ENCODE peak calls at places on chromosome 21, in eight cellular contexts. V, I, G, Z, B, R, C and Q are unnamed samples.
A peak's percentile ranks its signal among the peaks of the same experiment; 100 is the strongest.

GRCh38 chr21:43360441-43361126 is 66.3 kb downstream of the SIK1 start:
- DNase-seq in V (no peak), I (no peak), G (no peak), Z (no peak), B (no peak), R (no peak), C (peak; percentile 74), Q (no peak)

GRCh38 chr21:43645414-43645891 is 13.8 kb downstream of the HSF2BP start:
- DNase-seq in V (peak; percentile 71), I (no peak), G (peak; percentile 53), Z (no peak), B (peak; percentile 66), R (peak; percentile 77), C (no peak), Q (no peak)

GRCh38 chr21:42495765-42496119 is 282 bp downstream of the RSPH1 start:
- DNase-seq in V (no peak), I (no peak), G (peak; percentile 20), Z (no peak), B (no peak), R (no peak), C (no peak), Q (no peak)

GRCh38 chr21:38679531-38679930 is 126.2 kb upstream of the ETS2 start:
- DNase-seq in V (no peak), I (no peak), G (no peak), Z (no peak), B (no peak), R (no peak), C (no peak), Q (no peak)

GRCh38 chr21:38925923-38926322 is 120.2 kb downstream of the ETS2 start:
- DNase-seq in V (peak; percentile 44), I (no peak), G (no peak), Z (peak; percentile 23), B (no peak), R (no peak), C (peak; percentile 76), Q (no peak)

GRCh38 chr21:42554251-42554937 is 40.7 kb downstream of the SLC37A1 start:
- DNase-seq in V (no peak), I (no peak), G (no peak), Z (peak; percentile 8), B (no peak), R (peak; percentile 64), C (no peak), Q (no peak)

GRCh38 chr21:37368536-37369279 is 2.1 kb downstream of the DYRK1A start:
- DNase-seq in V (no peak), I (no peak), G (no peak), Z (no peak), B (no peak), R (peak; percentile 55), C (no peak), Q (peak; percentile 60)

GRCh38 chr21:37829043-37829442 is 87.2 kb downstream of the KCNJ6 start:
- DNase-seq in V (no peak), I (no peak), G (no peak), Z (no peak), B (no peak), R (peak; percentile 55), C (peak; percentile 64), Q (no peak)

GRCh38 chr21:42400525-42400924 is 3.2 kb upstream of the UBASH3A start:
- DNase-seq in V (no peak), I (no peak), G (no peak), Z (no peak), B (no peak), R (no peak), C (no peak), Q (no peak)

GRCh38 chr21:42652527-42653491 is 612 bp upstream of the PDE9A start:
- DNase-seq in V (peak; percentile 82), I (no peak), G (peak; percentile 47), Z (peak; percentile 64), B (peak; percentile 91), R (peak; percentile 87), C (peak; percentile 82), Q (no peak)

GRCh38 chr21:38170283-38170682 is 86.5 kb upstream of the KCNJ15 start:
- DNase-seq in V (no peak), I (peak; percentile 15), G (no peak), Z (no peak), B (peak; percentile 59), R (peak; percentile 84), C (no peak), Q (no peak)

GRCh38 chr21:44874240-44874496 is 678 bp upstream of the PTTG1IP start:
- DNase-seq in V (no peak), I (no peak), G (no peak), Z (no peak), B (no peak), R (no peak), C (no peak), Q (no peak)
- H3K27ac ChIP-seq in V (peak overlapping the region; percentile 51), I (no peak overlapping the region), G (peak overlapping the region; percentile 82), Z (peak overlapping the region; percentile 48), B (no peak overlapping the region), R (no peak overlapping the region), C (peak overlapping the region; percentile 93), Q (peak overlapping the region; percentile 81)

DNA sequence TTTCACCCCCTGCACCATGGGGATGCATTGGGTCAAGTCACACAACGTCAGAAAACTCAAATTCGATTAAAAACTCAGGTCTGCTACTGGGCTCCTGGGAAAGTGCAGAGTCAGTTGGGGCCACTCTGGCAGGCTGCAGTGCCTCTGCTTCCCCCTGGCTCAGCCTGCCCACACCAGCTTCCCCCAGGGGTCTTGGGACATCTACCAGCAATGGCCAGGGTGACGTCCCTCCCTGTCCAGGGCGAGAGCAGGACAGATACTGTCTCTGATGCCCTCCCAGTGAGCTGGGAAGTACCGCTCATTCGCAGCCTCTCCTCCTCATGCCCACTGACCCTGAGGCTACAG is 106.2 kb upstream of the COL6A1 start:
- DNase-seq in V (no peak), I (no peak), G (no peak), Z (no peak), B (no peak), R (no peak), C (no peak), Q (no peak)
- H3K27ac ChIP-seq in V (no peak overlapping the region), I (no peak overlapping the region), G (no peak overlapping the region), Z (no peak overlapping the region), B (no peak overlapping the region), R (no peak overlapping the region), C (no peak overlapping the region), Q (no peak overlapping the region)

DNA sequence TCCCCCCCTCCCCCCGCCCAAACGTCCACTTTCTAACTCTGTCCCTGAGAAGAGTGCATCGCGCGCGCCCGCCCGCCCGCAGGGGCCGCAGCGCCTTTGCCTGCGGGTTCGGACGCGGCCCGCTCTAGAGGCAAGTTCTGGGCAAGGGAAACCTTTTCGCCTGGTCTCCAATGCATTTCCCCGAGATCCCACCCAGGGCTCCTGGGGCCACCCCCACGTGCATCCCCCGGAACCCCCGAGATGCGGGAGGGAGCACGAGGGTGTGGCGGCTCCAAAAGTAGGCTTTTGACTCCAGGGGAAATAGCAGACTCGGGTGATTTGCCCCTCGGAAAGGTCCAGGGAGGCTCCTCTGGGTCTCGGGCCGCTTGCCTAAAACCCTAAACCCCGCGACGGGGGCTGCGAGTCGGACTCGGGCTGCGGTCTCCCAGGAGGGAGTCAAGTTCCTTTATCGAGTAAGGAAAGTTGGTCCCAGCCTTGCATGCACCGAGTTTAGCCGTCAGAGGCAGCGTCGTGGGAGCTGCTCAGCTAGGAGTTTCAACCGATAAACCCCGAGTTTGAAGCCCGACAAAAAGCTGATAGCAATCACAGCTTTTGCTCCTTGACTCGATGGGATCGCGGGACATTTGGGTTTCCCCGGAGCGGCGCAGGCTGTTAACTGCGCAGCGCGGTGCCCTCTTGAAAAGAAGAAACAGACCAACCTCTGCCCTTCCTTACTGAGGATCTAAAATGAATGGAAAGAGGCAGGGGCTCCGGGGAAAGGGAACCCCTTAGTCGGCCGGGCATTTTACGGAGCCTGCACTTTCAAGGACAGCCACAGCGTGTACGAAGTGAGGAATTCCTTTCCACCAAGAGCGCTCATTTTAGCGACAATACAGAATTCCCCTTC is 158.1 kb downstream of the RUNX1 start:
- DNase-seq in V (peak; percentile 38), I (no peak), G (no peak), Z (peak; percentile 23), B (peak; percentile 72), R (peak; percentile 75), C (peak; percentile 82), Q (no peak)
- H3K27ac ChIP-seq in V (no peak overlapping the region), I (no peak overlapping the region), G (peak overlapping the region; percentile 98), Z (no peak overlapping the region), B (no peak overlapping the region), R (no peak overlapping the region), C (peak overlapping the region; percentile 98), Q (peak overlapping the region; percentile 97)

DNA sequence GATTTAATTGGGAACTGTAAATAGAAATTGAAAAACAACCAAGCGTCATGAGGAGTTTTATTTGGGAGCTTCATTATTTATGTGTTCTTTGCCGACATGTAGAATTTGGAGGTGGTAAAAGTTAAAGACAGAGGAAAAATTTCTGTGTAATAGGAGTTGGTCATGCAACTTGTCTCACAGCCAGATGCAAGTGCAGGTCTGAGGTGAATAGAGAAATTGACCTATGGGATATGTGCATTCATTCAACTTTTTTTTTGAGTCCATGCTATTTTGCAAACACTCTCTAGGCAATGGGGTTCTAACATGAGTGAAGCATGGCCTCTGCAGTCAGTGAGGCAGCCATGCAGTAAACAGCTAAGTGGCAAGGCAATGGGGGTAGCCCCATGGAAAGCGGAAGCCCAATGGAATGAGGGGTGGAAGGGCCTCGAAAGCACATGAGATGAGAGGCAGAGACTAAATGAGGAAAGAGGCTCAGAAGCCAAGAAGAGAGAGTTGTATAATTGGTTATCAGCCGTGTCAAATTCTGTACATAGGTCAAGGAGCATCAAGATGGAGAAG is 56.4 kb upstream of the NRIP1 start:
- DNase-seq in V (no peak), I (no peak), G (no peak), Z (no peak), B (no peak), R (no peak), C (no peak), Q (no peak)
- H3K27ac ChIP-seq in V (no peak overlapping the region), I (no peak overlapping the region), G (peak overlapping the region; percentile 75), Z (peak overlapping the region; percentile 94), B (no peak overlapping the region), R (no peak overlapping the region), C (no peak overlapping the region), Q (no peak overlapping the region)

GRCh38 chr21:24868117-24868516 is 739.2 kb downstream of the MRPL39 start:
- DNase-seq in V (no peak), I (no peak), G (no peak), Z (no peak), B (no peak), R (no peak), C (no peak), Q (no peak)
- H3K27ac ChIP-seq in V (no peak overlapping the region), I (no peak overlapping the region), G (no peak overlapping the region), Z (no peak overlapping the region), B (no peak overlapping the region), R (no peak overlapping the region), C (no peak overlapping the region), Q (no peak overlapping the region)

GRCh38 chr21:41364308-41364707 is 2.5 kb downstream of the MX2 start:
- DNase-seq in V (no peak), I (no peak), G (no peak), Z (peak; percentile 7), B (no peak), R (peak; percentile 41), C (no peak), Q (no peak)
- H3K27ac ChIP-seq in V (no peak overlapping the region), I (no peak overlapping the region), G (no peak overlapping the region), Z (no peak overlapping the region), B (no peak overlapping the region), R (no peak overlapping the region), C (no peak overlapping the region), Q (no peak overlapping the region)